ENCODE peak calls at places on chromosomes 13 and 19, in ten cellular contexts. One of them, this sample, is unnamed.

GRCh38 chr13:48497669-48498068 is 35.2 kb downstream of the RCBTB2 start:
- DNase-seq in thoracic aorta: no peak
- DNase-seq in IMR-90: no peak
- DNase-seq in epithelial cell of proximal tubule: no peak
- DNase-seq in GM20000: no peak
- DNase-seq in heart right ventricle: no peak
- DNase-seq in effector memory CD4-positive, alpha-beta T cell: no peak
- DNase-seq in AG10803: no peak
- DNase-seq in activated T-cell treated with anti-CD3 and anti-CD28 coated beads, Interleukin-2, amount 50 U/mL, for 72 hours: no peak
- DNase-seq in mucosa of gallbladder: no peak
- DNase-seq in this sample: no peak

GRCh38 chr13:30047154-30047874 is 196.9 kb upstream of the UBL3 start:
- DNase-seq in thoracic aorta: no peak
- DNase-seq in IMR-90: peak; percentile 11
- DNase-seq in epithelial cell of proximal tubule: no peak
- DNase-seq in GM20000: no peak
- DNase-seq in heart right ventricle: no peak
- DNase-seq in effector memory CD4-positive, alpha-beta T cell: no peak
- DNase-seq in AG10803: no peak
- DNase-seq in activated T-cell treated with anti-CD3 and anti-CD28 coated beads, Interleukin-2, amount 50 U/mL, for 72 hours: peak; percentile 35
- DNase-seq in mucosa of gallbladder: no peak
- DNase-seq in this sample: no peak

GRCh38 chr13:35479223-35479536 is 2.7 kb upstream of the MAB21L1 start:
- DNase-seq in thoracic aorta: no peak
- DNase-seq in IMR-90: no peak
- DNase-seq in epithelial cell of proximal tubule: no peak
- DNase-seq in GM20000: no peak
- DNase-seq in heart right ventricle: no peak
- DNase-seq in effector memory CD4-positive, alpha-beta T cell: no peak
- DNase-seq in AG10803: no peak
- DNase-seq in activated T-cell treated with anti-CD3 and anti-CD28 coated beads, Interleukin-2, amount 50 U/mL, for 72 hours: no peak
- DNase-seq in mucosa of gallbladder: no peak
- DNase-seq in this sample: no peak

GRCh38 chr13:29402168-29402621 is 193.3 kb downstream of the SLC7A1 start:
- DNase-seq in thoracic aorta: no peak
- DNase-seq in IMR-90: peak; percentile 44
- DNase-seq in epithelial cell of proximal tubule: no peak
- DNase-seq in GM20000: no peak
- DNase-seq in heart right ventricle: no peak
- DNase-seq in effector memory CD4-positive, alpha-beta T cell: no peak
- DNase-seq in AG10803: no peak
- DNase-seq in activated T-cell treated with anti-CD3 and anti-CD28 coated beads, Interleukin-2, amount 50 U/mL, for 72 hours: no peak
- DNase-seq in mucosa of gallbladder: no peak
- DNase-seq in this sample: no peak

GRCh38 chr19:35220315-35220921 is 8.1 kb downstream of the FAM187B start:
- DNase-seq in thoracic aorta: no peak
- DNase-seq in IMR-90: no peak
- DNase-seq in epithelial cell of proximal tubule: no peak
- DNase-seq in GM20000: no peak
- DNase-seq in heart right ventricle: no peak
- DNase-seq in effector memory CD4-positive, alpha-beta T cell: no peak
- DNase-seq in AG10803: no peak
- DNase-seq in activated T-cell treated with anti-CD3 and anti-CD28 coated beads, Interleukin-2, amount 50 U/mL, for 72 hours: no peak
- DNase-seq in mucosa of gallbladder: no peak
- DNase-seq in this sample: no peak

GRCh38 chr13:46615888-46616531 is 63.0 kb downstream of the LRCH1 start:
- DNase-seq in thoracic aorta: no peak
- DNase-seq in IMR-90: peak; percentile 68
- DNase-seq in epithelial cell of proximal tubule: no peak
- DNase-seq in GM20000: no peak
- DNase-seq in heart right ventricle: no peak
- DNase-seq in effector memory CD4-positive, alpha-beta T cell: no peak
- DNase-seq in AG10803: no peak
- DNase-seq in activated T-cell treated with anti-CD3 and anti-CD28 coated beads, Interleukin-2, amount 50 U/mL, for 72 hours: no peak
- DNase-seq in mucosa of gallbladder: no peak
- DNase-seq in this sample: no peak

GRCh38 chr19:34404109-34404909 is at the start of gene PDCD2L:
- DNase-seq in thoracic aorta: peak; percentile 78
- DNase-seq in IMR-90: peak; percentile 85
- DNase-seq in epithelial cell of proximal tubule: peak; percentile 32
- DNase-seq in GM20000: peak; percentile 94
- DNase-seq in heart right ventricle: peak; percentile 93
- DNase-seq in effector memory CD4-positive, alpha-beta T cell: peak; percentile 82
- DNase-seq in AG10803: peak; percentile 79
- DNase-seq in activated T-cell treated with anti-CD3 and anti-CD28 coated beads, Interleukin-2, amount 50 U/mL, for 72 hours: peak; percentile 96
- DNase-seq in mucosa of gallbladder: peak; percentile 94
- DNase-seq in this sample: peak; percentile 91

GRCh38 chr13:43880930-43881329 is 1.2 kb downstream of the LACC1 start:
- DNase-seq in thoracic aorta: no peak
- DNase-seq in IMR-90: no peak
- DNase-seq in epithelial cell of proximal tubule: no peak
- DNase-seq in GM20000: no peak
- DNase-seq in heart right ventricle: no peak
- DNase-seq in effector memory CD4-positive, alpha-beta T cell: no peak
- DNase-seq in AG10803: peak; percentile 47
- DNase-seq in activated T-cell treated with anti-CD3 and anti-CD28 coated beads, Interleukin-2, amount 50 U/mL, for 72 hours: no peak
- DNase-seq in mucosa of gallbladder: no peak
- DNase-seq in this sample: no peak

GRCh38 chr19:14632286-14632685 is 42.4 kb downstream of the ADGRE3 start:
- DNase-seq in thoracic aorta: no peak
- DNase-seq in IMR-90: peak; percentile 15
- DNase-seq in epithelial cell of proximal tubule: no peak
- DNase-seq in GM20000: peak; percentile 35
- DNase-seq in heart right ventricle: no peak
- DNase-seq in effector memory CD4-positive, alpha-beta T cell: no peak
- DNase-seq in AG10803: no peak
- DNase-seq in activated T-cell treated with anti-CD3 and anti-CD28 coated beads, Interleukin-2, amount 50 U/mL, for 72 hours: no peak
- DNase-seq in mucosa of gallbladder: no peak
- DNase-seq in this sample: no peak

GRCh38 chr19:50258918-50259372 is 55.5 kb downstream of the MYH14 start:
- DNase-seq in thoracic aorta: no peak
- DNase-seq in IMR-90: no peak
- DNase-seq in epithelial cell of proximal tubule: no peak
- DNase-seq in GM20000: no peak
- DNase-seq in heart right ventricle: no peak
- DNase-seq in effector memory CD4-positive, alpha-beta T cell: no peak
- DNase-seq in AG10803: no peak
- DNase-seq in activated T-cell treated with anti-CD3 and anti-CD28 coated beads, Interleukin-2, amount 50 U/mL, for 72 hours: peak; percentile 26
- DNase-seq in mucosa of gallbladder: no peak
- DNase-seq in this sample: no peak

GRCh38 chr19:7337380-7338194 is 11.2 kb upstream of the ARHGEF18 start:
- DNase-seq in thoracic aorta: no peak
- DNase-seq in IMR-90: no peak
- DNase-seq in epithelial cell of proximal tubule: no peak
- DNase-seq in GM20000: peak; percentile 73
- DNase-seq in heart right ventricle: no peak
- DNase-seq in effector memory CD4-positive, alpha-beta T cell: no peak
- DNase-seq in AG10803: no peak
- DNase-seq in activated T-cell treated with anti-CD3 and anti-CD28 coated beads, Interleukin-2, amount 50 U/mL, for 72 hours: peak; percentile 38
- DNase-seq in mucosa of gallbladder: no peak
- DNase-seq in this sample: no peak

GRCh38 chr19:21482863-21483276 is 22.5 kb upstream of the ZNF429 start:
- DNase-seq in thoracic aorta: no peak
- DNase-seq in IMR-90: no peak
- DNase-seq in epithelial cell of proximal tubule: no peak
- DNase-seq in GM20000: peak; percentile 73
- DNase-seq in heart right ventricle: peak; percentile 28
- DNase-seq in effector memory CD4-positive, alpha-beta T cell: peak; percentile 39
- DNase-seq in AG10803: peak; percentile 44
- DNase-seq in activated T-cell treated with anti-CD3 and anti-CD28 coated beads, Interleukin-2, amount 50 U/mL, for 72 hours: peak; percentile 50
- DNase-seq in mucosa of gallbladder: peak; percentile 56
- DNase-seq in this sample: peak; percentile 59

GRCh38 chr13:99392126-99392805 is 85.1 kb upstream of the GPR183 start:
- DNase-seq in thoracic aorta: no peak
- DNase-seq in IMR-90: no peak
- DNase-seq in epithelial cell of proximal tubule: no peak
- DNase-seq in GM20000: no peak
- DNase-seq in heart right ventricle: no peak
- DNase-seq in effector memory CD4-positive, alpha-beta T cell: no peak
- DNase-seq in AG10803: no peak
- DNase-seq in activated T-cell treated with anti-CD3 and anti-CD28 coated beads, Interleukin-2, amount 50 U/mL, for 72 hours: no peak
- DNase-seq in mucosa of gallbladder: no peak
- DNase-seq in this sample: no peak

This sample was measured in lung.